ENCODE peak calls at places on chromosome 15, in nine cellular contexts. Q is pancreas; S is heart right ventricle; Z is body of pancreas; G is CD8-positive, alpha-beta T cell; M is kidney; C is GM23338; O is dorsolateral prefrontal cortex; V is left lung. Y is an unnamed sample.

GRCh38 chr15:75177360-75178071 is 24.2 kb upstream of the C15orf39 start:
- DNase-seq in Q (no peak), Z (no peak), G (no peak), S (no peak), C (no peak), O (no peak), V (no peak), M (no peak), Y (no peak)

GRCh38 chr15:85421116-85421925 is 40.9 kb downstream of the AKAP13 start:
- DNase-seq in S (no peak), C (no peak), M (no peak), G (no peak), V (no peak), Z (no peak), Q (no peak), O (no peak), Y (no peak)

GRCh38 chr15:89335289-89336041 is 841 bp upstream of the POLG start:
- DNase-seq in S (no peak), O (no peak), Q (no peak), V (peak), Z (no peak), M (no peak), C (peak), G (peak), Y (no peak)

GRCh38 chr15:83474578-83474977 is 27.4 kb downstream of the SH3GL3 start:
- DNase-seq in Q (no peak), V (no peak), O (no peak), S (no peak), Z (no peak), G (no peak), M (no peak), C (no peak), Y (no peak)

GRCh38 chr15:92634641-92635272 is 20.8 kb downstream of the FAM174B start:
- DNase-seq in V (no peak), G (no peak), M (no peak), Z (no peak), Q (peak), O (peak), S (peak), C (no peak), Y (no peak)

GRCh38 chr15:70778258-70779076 is 15.1 kb upstream of the UACA start:
- DNase-seq in C (no peak), G (no peak), O (no peak), V (no peak), Q (no peak), S (no peak), Z (no peak), M (no peak), Y (no peak)

GRCh38 chr15:51144021-51144532 is 49.4 kb upstream of the TNFAIP8L3 start:
- DNase-seq in V (no peak), Z (no peak), C (peak), Q (no peak), M (no peak), S (no peak), G (no peak), O (no peak), Y (no peak)

GRCh38 chr15:85010472-85011209 is 29.0 kb downstream of the PDE8A start:
- DNase-seq in G (no peak), S (no peak), Z (no peak), V (no peak), M (no peak), O (no peak), Q (no peak), C (no peak), Y (no peak)

GRCh38 chr15:82890338-82891024 is 62.0 kb downstream of the HOMER2 start:
- DNase-seq in V (no peak), S (no peak), O (no peak), M (no peak), G (no peak), Z (no peak), Q (peak), C (no peak), Y (no peak)

GRCh38 chr15:52261498-52262242 is 33.9 kb downstream of the MYO5C start:
- DNase-seq in V (peak), G (peak), C (peak), S (peak), Z (peak), O (peak), Q (peak), M (peak), Y (peak)

GRCh38 chr15:51647128-51647562 is 24.6 kb upstream of the DMXL2 start:
- DNase-seq in C (no peak), Q (peak), M (no peak), V (peak), Z (peak), G (no peak), S (peak), O (peak), Y (peak)

GRCh38 chr15:49645937-49646336 is 25.1 kb downstream of the DTWD1 start:
- DNase-seq in S (no peak), Q (no peak), O (no peak), M (peak), G (no peak), C (no peak), Z (peak), V (no peak), Y (no peak)

GRCh38 chr15:62880278-62880677 is 162.3 kb upstream of the TPM1 start:
- DNase-seq in S (no peak), C (no peak), Q (no peak), O (no peak), G (no peak), M (no peak), V (no peak), Z (no peak), Y (no peak)

GRCh38 chr15:90241343-90242192 is 7.6 kb downstream of the GDPGP1 start:
- DNase-seq in O (no peak), M (no peak), G (no peak), V (no peak), C (peak), Z (no peak), S (no peak), Q (no peak), Y (no peak)

GRCh38 chr15:28953573-28954195 is 67.9 kb downstream of the APBA2 start:
- DNase-seq in C (no peak), Z (no peak), M (no peak), Q (no peak), S (no peak), G (no peak), O (no peak), V (no peak), Y (no peak)

GRCh38 chr15:58467121-58467721 is 35.4 kb downstream of the LIPC start:
- DNase-seq in Q (no peak), C (no peak), V (no peak), O (no peak), Z (peak), S (no peak), G (no peak), M (peak), Y (no peak)

GRCh38 chr15:31350771-31351170 is 24.1 kb downstream of the KLF13 start:
- DNase-seq in Q (no peak), M (no peak), Z (no peak), V (no peak), G (no peak), C (no peak), O (no peak), S (no peak), Y (no peak)

GRCh38 chr15:49675051-49675450 is 54.2 kb downstream of the DTWD1 start:
- DNase-seq in Z (no peak), V (no peak), M (no peak), S (no peak), Q (no peak), O (no peak), C (peak), G (no peak), Y (no peak)

GRCh38 chr15:59237119-59237853 is 30.6 kb downstream of the LDHAL6B start:
- DNase-seq in G (no peak), V (no peak), M (no peak), C (no peak), Q (no peak), O (no peak), S (peak), Z (no peak), Y (no peak)

GRCh38 chr15:58520464-58520863 is 88.7 kb downstream of the LIPC start:
- DNase-seq in Q (no peak), M (no peak), Z (no peak), G (no peak), V (no peak), C (no peak), O (no peak), S (no peak), Y (no peak)

GRCh38 chr15:45948226-45948625 is 313.4 kb downstream of the SQOR start:
- DNase-seq in M (no peak), O (no peak), Q (no peak), S (no peak), G (no peak), Z (no peak), V (no peak), C (peak), Y (no peak)

GRCh38 chr15:32641517-32642059 is at the start of gene SCG5:
- DNase-seq in G (no peak), M (no peak), Q (peak), O (peak), V (peak), C (peak), Z (peak), S (no peak), Y (no peak)

GRCh38 chr15:51801391-51801835 is 28.0 kb upstream of the TMOD3 start:
- DNase-seq in S (peak), Z (peak), M (no peak), Q (no peak), C (peak), O (no peak), G (no peak), V (no peak), Y (no peak)

GRCh38 chr15:49876401-49877038 is 242.5 kb downstream of the ATP8B4 start:
- DNase-seq in Z (peak), V (no peak), Q (peak), O (no peak), C (peak), M (no peak), S (peak), G (no peak), Y (no peak)

GRCh38 chr15:65249641-65250040 is 37.0 kb downstream of the PARP16 start:
- DNase-seq in V (no peak), Q (no peak), C (no peak), O (no peak), Z (no peak), M (no peak), G (peak), S (no peak), Y (no peak)

GRCh38 chr15:63800739-63801138 is 33.0 kb downstream of the HERC1 start:
- DNase-seq in S (no peak), Z (no peak), O (no peak), M (no peak), C (peak), V (no peak), Q (no peak), G (no peak), Y (no peak)

GRCh38 chr15:42373274-42373673 is 14.0 kb downstream of the CAPN3 start:
- DNase-seq in Q (no peak), C (no peak), O (no peak), Z (peak), S (peak), G (no peak), V (no peak), M (no peak), Y (no peak)

GRCh38 chr15:58748787-58749531 is 548 bp downstream of the ADAM10 start:
- DNase-seq in G (peak), V (peak), Q (peak), C (peak), O (peak), M (peak), S (peak), Z (peak), Y (peak)

GRCh38 chr15:84721381-84721780 is 5.4 kb upstream of the SEC11A start:
- DNase-seq in Q (no peak), M (no peak), G (peak), O (no peak), S (no peak), C (no peak), V (no peak), Z (no peak), Y (no peak)

GRCh38 chr15:28164876-28165275 is 65.8 kb upstream of the OCA2 start:
- DNase-seq in Z (no peak), C (no peak), Q (no peak), S (no peak), M (no peak), G (no peak), V (no peak), O (no peak), Y (no peak)

GRCh38 chr15:96088592-96088991 is 241.9 kb upstream of the NR2F2 start:
- DNase-seq in C (peak), O (no peak), Z (no peak), V (no peak), S (no peak), G (no peak), Q (no peak), M (no peak), Y (no peak)

GRCh38 chr15:91338763-91339162 is 238.7 kb downstream of the SV2B start:
- DNase-seq in Q (no peak), C (peak), V (no peak), S (no peak), Z (no peak), G (no peak), M (no peak), O (no peak), Y (no peak)

DNA sequence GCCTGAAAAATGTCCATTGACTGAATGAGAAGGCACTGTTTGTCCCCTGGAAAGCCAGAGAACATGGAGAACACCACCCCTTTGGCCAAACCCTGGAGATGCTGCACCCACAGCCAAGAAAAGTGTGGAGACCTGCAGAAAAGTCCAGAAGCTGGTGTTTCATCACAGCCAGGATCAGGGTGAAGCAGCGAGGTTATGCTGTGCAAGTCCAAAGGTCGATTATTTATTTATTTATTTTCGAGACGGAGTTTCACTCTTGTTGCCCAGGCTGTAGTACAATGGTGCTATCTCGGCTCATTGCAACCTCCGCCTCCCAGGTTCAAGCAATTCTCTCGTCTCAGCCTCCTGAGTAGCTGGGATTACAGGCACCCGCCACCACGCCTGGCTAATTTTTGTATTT is 5.5 kb upstream of the CTSH start:
- DNase-seq in G (no peak), O (no peak), V (no peak), Z (peak), S (no peak), Q (no peak), M (no peak), C (no peak), Y (no peak)
- H3K27ac ChIP-seq in G (no peak), O (no peak), V (no peak), Z (peak), S (no peak), Q (no peak), M (peak), C (no peak), Y (peak)

GRCh38 chr15:69303337-69304175 is 4.8 kb downstream of the PAQR5 start:
- DNase-seq in C (peak), O (no peak), V (no peak), S (no peak), M (peak), G (no peak), Q (no peak), Z (no peak), Y (no peak)
- TF ChIP-seq CTCF in C (peak), O (no peak), V (no peak), S (no peak), M (no peak), G (no peak), Q (no peak), Z (no peak), Y (peak)

GRCh38 chr15:36497903-36498302 is 81.5 kb upstream of the CDIN1 start:
- DNase-seq in O (no peak), S (no peak), M (no peak), V (no peak), Q (no peak), G (no peak), C (no peak), Z (no peak), Y (no peak)

GRCh38 chr15:36498401-36498800 is 81.0 kb upstream of the CDIN1 start:
- DNase-seq in Z (no peak), V (no peak), Q (no peak), M (no peak), S (no peak), O (no peak), G (no peak), C (no peak), Y (no peak)

GRCh38 chr15:36498922-36499321 is 80.5 kb upstream of the CDIN1 start:
- DNase-seq in C (no peak), M (no peak), Q (no peak), O (no peak), G (no peak), V (no peak), Z (no peak), S (no peak), Y (no peak)

GRCh38 chr15:36491912-36492311 is 87.5 kb upstream of the CDIN1 start:
- DNase-seq in Z (peak), M (no peak), V (no peak), S (no peak), C (no peak), Q (peak), O (no peak), G (no peak), Y (no peak)

GRCh38 chr15:36495464-36495863 is 84.0 kb upstream of the CDIN1 start:
- DNase-seq in Q (no peak), V (no peak), O (no peak), M (no peak), C (no peak), Z (no peak), S (no peak), G (no peak), Y (no peak)
- H3K27ac ChIP-seq in Q (no peak), V (no peak), O (no peak), M (no peak), C (no peak), Z (no peak), S (no peak), G (no peak), Y (no peak)

DNA sequence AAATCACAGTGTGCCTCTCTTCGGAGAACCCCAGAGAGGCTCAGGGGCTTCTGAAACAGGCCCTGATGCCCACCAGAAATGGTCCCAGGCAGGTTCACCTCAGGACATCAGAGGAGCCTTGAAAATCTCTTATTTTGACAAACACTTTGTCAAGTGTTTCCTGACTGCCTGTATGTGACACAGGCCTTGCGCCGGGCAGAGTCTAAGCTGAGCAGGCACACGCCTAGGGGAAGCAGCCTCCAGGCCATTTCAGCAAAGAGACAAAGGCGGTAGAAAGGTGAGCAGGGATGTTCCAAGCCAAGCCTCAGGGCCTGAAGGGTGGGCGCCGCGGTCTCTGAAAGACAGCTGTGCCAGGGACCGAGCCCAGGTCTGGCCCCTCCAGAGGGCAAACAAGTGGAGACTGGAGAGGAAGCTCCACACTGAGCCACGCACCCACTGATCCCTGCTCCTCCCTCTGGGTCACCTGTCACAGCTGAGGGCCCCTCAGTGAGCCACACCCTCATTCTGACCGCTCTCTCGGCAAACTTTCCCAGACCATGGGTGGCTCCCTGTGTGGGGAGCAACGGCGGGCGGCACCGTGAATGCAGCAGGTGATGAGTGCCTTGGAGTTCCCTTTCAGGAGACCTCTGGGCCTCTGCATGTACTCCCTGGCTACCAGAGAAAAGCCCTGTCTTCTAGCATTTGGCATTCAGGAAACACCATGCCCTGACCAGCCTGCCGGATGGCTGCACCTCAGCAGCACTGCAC is 136.1 kb downstream of the ADAMTS17 start:
- DNase-seq in C (no peak), S (no peak), V (peak), O (no peak), Z (no peak), Q (no peak), M (peak), G (no peak), Y (no peak)
- TF ChIP-seq CTCF in C (no peak), S (no peak), V (no peak), O (no peak), Z (no peak), Q (no peak), M (no peak), G (no peak), Y (no peak)

GRCh38 chr15:98806275-98806895 is 158.0 kb downstream of the IGF1R start:
- DNase-seq in C (no peak), V (no peak), Q (no peak), S (no peak), Z (no peak), O (no peak), G (no peak), M (no peak), Y (no peak)
- H3K27ac ChIP-seq in C (no peak), V (no peak), Q (no peak), S (no peak), Z (peak), O (no peak), G (no peak), M (no peak), Y (no peak)

DNA sequence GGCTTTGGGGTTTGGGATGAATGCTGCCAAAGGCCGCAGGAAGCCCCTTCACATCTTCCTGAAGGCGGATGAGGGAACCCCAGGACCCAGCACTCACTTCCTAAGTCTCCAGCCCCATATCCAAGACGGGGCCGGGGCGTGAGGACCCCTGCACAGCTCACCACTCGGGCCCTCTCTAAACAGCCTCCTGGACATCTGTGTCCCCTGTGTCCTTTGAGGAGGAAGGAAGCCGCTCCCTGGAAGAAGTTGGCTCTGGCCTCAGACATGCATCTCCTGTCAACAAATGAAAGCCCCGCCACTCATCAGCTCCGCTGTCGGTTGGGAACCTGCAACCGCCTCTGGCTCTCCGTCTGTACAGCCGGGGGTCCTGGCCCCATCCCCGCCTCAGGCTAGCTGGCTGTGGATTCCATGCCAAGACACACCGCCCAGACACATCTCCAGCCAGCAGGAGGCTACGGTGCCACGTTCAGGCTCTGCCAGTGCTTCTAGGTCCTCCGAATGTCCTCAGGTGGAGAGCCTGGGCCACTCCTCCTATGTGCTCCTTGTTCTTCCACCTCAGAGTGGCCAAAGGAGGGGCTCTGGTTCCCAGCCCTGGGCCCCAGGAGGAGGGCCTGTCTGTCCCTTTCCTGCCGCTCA is 140.0 kb upstream of the MEF2A start:
- DNase-seq in Z (no peak), O (peak), C (no peak), Q (no peak), V (peak), G (no peak), S (peak), M (peak), Y (no peak)
- TF ChIP-seq CTCF in Z (no peak), O (no peak), C (no peak), Q (no peak), V (no peak), G (no peak), S (peak), M (no peak), Y (peak)

DNA sequence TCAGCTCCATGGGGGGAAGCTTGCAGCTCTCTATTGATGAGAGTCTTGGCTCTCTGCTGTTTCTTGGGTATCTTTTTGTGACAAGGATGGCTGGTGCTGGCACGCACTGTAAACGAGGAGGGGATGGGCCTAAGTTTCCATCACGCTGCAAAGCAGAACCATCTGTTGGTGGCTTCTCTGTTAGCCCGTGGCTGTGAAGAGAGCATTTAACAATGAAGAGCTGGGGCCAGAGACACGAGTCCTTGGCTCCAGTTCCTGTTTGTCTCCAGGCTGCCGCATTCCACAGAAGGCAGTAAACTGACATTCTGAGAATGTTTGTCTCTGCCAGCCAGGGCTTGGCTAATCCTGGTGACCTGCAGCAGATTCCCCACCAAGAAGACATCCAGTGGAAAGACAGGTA is 130.7 kb downstream of the ASB7 start:
- DNase-seq in Q (no peak), C (no peak), S (no peak), V (no peak), G (no peak), O (no peak), Z (no peak), M (no peak), Y (no peak)
- H3K27ac ChIP-seq in Q (no peak), C (no peak), S (no peak), V (no peak), G (no peak), O (no peak), Z (peak), M (no peak), Y (no peak)